ENCODE peak calls at places on chromosomes 2 and 18, in six cellular contexts. U is fibroblast of mammary gland, N is A549, Q is fibroblast of lung, Z is tibial artery, T is mesendoderm. L is an unnamed sample.

GRCh38 chr2:174465327-174465726 is 21.5 kb downstream of the GPR155 start:
- DNase-seq in U (no peak), N (peak; percentile 33), Q (no peak), Z (no peak), T (peak; percentile 85), L (no peak)

GRCh38 chr2:71535526-71535925 is 82.2 kb downstream of the DYSF start:
- DNase-seq in U (no peak), N (no peak), Q (no peak), Z (peak; percentile 13), T (no peak), L (no peak)

GRCh38 chr2:69017080-69017479 is 4.1 kb downstream of the ANTXR1 start:
- DNase-seq in U (peak; percentile 68), N (peak; percentile 63), Q (peak; percentile 80), Z (no peak), T (peak; percentile 53), L (no peak)

GRCh38 chr18:77815666-77816338 is 566.2 kb downstream of the GALR1 start:
- DNase-seq in U (no peak), N (no peak), Q (no peak), Z (no peak), T (no peak), L (no peak)

GRCh38 chr2:106566050-106566449 is 78.9 kb downstream of the CD8B2 start:
- DNase-seq in U (peak; percentile 51), N (no peak), Q (no peak), Z (no peak), T (peak; percentile 81), L (no peak)

GRCh38 chr2:66515743-66516142 is 80.8 kb downstream of the MEIS1 start:
- DNase-seq in U (peak; percentile 57), N (no peak), Q (peak; percentile 63), Z (no peak), T (no peak), L (no peak)

GRCh38 chr2:16126969-16127940 is 186.9 kb downstream of the MYCN start:
- DNase-seq in U (no peak), N (no peak), Q (no peak), Z (no peak), T (no peak), L (no peak)

GRCh38 chr2:128275498-128276045 is 43.1 kb downstream of the HS6ST1 start:
- DNase-seq in U (no peak), N (no peak), Q (no peak), Z (peak; percentile 47), T (no peak), L (no peak)

GRCh38 chr2:239212553-239213419 is 188.0 kb downstream of the HDAC4 start:
- DNase-seq in U (no peak), N (no peak), Q (no peak), Z (no peak), T (peak; percentile 65), L (no peak)

GRCh38 chr2:31812051-31812798 is 198.6 kb downstream of the MEMO1 start:
- DNase-seq in U (peak; percentile 15), N (peak; percentile 71), Q (no peak), Z (no peak), T (peak; percentile 15), L (peak; percentile 10)

GRCh38 chr2:129296401-129297343 is 682.8 kb upstream of the RAB6C start:
- DNase-seq in U (no peak), N (no peak), Q (peak; percentile 3), Z (no peak), T (no peak), L (no peak)

GRCh38 chr2:169348321-169349002 is 13.9 kb downstream of the LRP2 start:
- DNase-seq in U (no peak), N (no peak), Q (no peak), Z (no peak), T (no peak), L (no peak)

GRCh38 chr2:158776236-158776635 is 18.9 kb upstream of the DAPL1 start:
- DNase-seq in U (no peak), N (no peak), Q (no peak), Z (no peak), T (no peak), L (no peak)

GRCh38 chr2:112588611-112589045 is 4.2 kb downstream of the CHCHD5 start:
- DNase-seq in U (no peak), N (no peak), Q (no peak), Z (no peak), T (no peak), L (no peak)

GRCh38 chr2:109231428-109231827 is 102.4 kb downstream of the SH3RF3 start:
- DNase-seq in U (no peak), N (no peak), Q (no peak), Z (no peak), T (no peak), L (no peak)

GRCh38 chr2:172640389-172640788 is 84.5 kb downstream of the PDK1 start:
- DNase-seq in U (peak; percentile 56), N (no peak), Q (peak; percentile 5), Z (no peak), T (no peak), L (no peak)

GRCh38 chr2:206230060-206230890 is 44.2 kb upstream of the ZDBF2 start:
- DNase-seq in U (no peak), N (no peak), Q (peak; percentile 11), Z (no peak), T (peak; percentile 84), L (no peak)

GRCh38 chr18:22848618-22849017 is 84.5 kb upstream of the RBBP8 start:
- DNase-seq in U (peak; percentile 78), N (no peak), Q (peak; percentile 90), Z (no peak), T (no peak), L (no peak)

GRCh38 chr2:70124983-70125480 is 37.8 kb downstream of the PCBP1 start:
- DNase-seq in U (peak; percentile 46), N (peak; percentile 70), Q (peak; percentile 42), Z (peak; percentile 88), T (peak; percentile 66), L (no peak)

GRCh38 chr2:43414586-43415125 is 181.2 kb downstream of the THADA start:
- DNase-seq in U (no peak), N (no peak), Q (no peak), Z (no peak), T (peak; percentile 45), L (no peak)

GRCh38 chr2:145617906-145618305 is 1098.0 kb upstream of the ZEB2 start:
- DNase-seq in U (peak; percentile 65), N (no peak), Q (peak; percentile 71), Z (no peak), T (no peak), L (peak; percentile 29)

GRCh38 chr2:72233211-72233610 is 85.5 kb upstream of the CYP26B1 start:
- DNase-seq in U (no peak), N (no peak), Q (no peak), Z (no peak), T (peak; percentile 41), L (no peak)

GRCh38 chr18:44954256-44954655 is 273.6 kb downstream of the SETBP1 start:
- DNase-seq in U (no peak), N (no peak), Q (no peak), Z (no peak), T (no peak), L (no peak)

GRCh38 chr2:104406273-104406726 is 447.6 kb upstream of the POU3F3 start:
- DNase-seq in U (peak; percentile 4), N (no peak), Q (peak; percentile 65), Z (no peak), T (no peak), L (no peak)

GRCh38 chr18:69982417-69982816 is 34.7 kb upstream of the CD226 start:
- DNase-seq in U (no peak), N (no peak), Q (no peak), Z (no peak), T (no peak), L (no peak)

GRCh38 chr2:182594286-182594685 is 121.8 kb upstream of the DNAJC10 start:
- DNase-seq in U (peak; percentile 48), N (no peak), Q (peak; percentile 67), Z (no peak), T (no peak), L (no peak)

GRCh38 chr2:63792523-63792922 is 49.2 kb upstream of the UGP2 start:
- DNase-seq in U (peak; percentile 97), N (peak; percentile 25), Q (peak; percentile 98), Z (no peak), T (peak; percentile 70), L (peak; percentile 51)

GRCh38 chr2:218805627-218806026 is 23.7 kb downstream of the CYP27A1 start:
- DNase-seq in U (peak; percentile 47), N (no peak), Q (peak; percentile 42), Z (no peak), T (peak; percentile 43), L (no peak)

DNA sequence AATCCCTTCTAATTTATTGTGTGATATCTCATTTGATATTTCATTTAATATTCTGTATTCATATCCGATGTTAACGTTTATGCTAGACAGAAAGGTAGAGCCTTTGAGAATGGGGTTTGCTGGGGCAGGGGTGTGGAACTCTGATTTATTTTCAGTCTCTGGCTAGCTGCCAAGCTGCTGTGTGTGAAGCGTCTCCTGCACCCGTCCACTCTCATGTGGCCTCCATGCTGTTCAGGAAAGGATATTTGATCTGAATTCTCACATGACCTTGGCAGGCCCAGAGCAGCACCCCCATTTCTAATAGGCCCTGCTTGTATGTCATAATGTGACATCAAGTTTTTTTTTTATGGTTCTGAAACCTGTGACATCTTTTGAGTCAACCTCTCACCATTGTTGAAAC is 1.6 kb downstream of the IL1R1 start:
- DNase-seq in U (peak; percentile 70), N (no peak), Q (no peak), Z (no peak), T (no peak), L (no peak)
- H3K4me3 ChIP-seq in U (peak overlapping the region; percentile 96), N (no peak overlapping the region), Q (peak overlapping the region; percentile 69), Z (peak overlapping the region; percentile 66), T (no peak overlapping the region), L (peak overlapping the region; percentile 58)

GRCh38 chr2:25161055-25161781 is 7.2 kb downstream of the POMC start:
- DNase-seq in U (peak; percentile 57), N (no peak), Q (peak; percentile 37), Z (peak; percentile 76), T (peak; percentile 42), L (no peak)
- H3K4me3 ChIP-seq in U (peak overlapping the region; percentile 23), N (no peak overlapping the region), Q (no peak overlapping the region), Z (peak overlapping the region; percentile 53), T (no peak overlapping the region), L (peak overlapping the region; percentile 39)

GRCh38 chr2:28755411-28755810 is 3.8 kb downstream of the PPP1CB start:
- DNase-seq in U (peak; percentile 20), N (no peak), Q (peak; percentile 75), Z (no peak), T (no peak), L (no peak)
- H3K4me3 ChIP-seq in U (no peak overlapping the region), N (no peak overlapping the region), Q (peak overlapping the region; percentile 3), Z (peak overlapping the region; percentile 85), T (no peak overlapping the region), L (peak overlapping the region; percentile 93)

GRCh38 chr2:240423788-240424191 is 11.7 kb upstream of the GPC1 start:
- DNase-seq in U (no peak), N (no peak), Q (no peak), Z (peak; percentile 47), T (no peak), L (no peak)
- H3K4me3 ChIP-seq in U (no peak overlapping the region), N (no peak overlapping the region), Q (no peak overlapping the region), Z (no peak overlapping the region), T (no peak overlapping the region), L (no peak overlapping the region)